ENCODE peak calls at places on chromosome 3, in eight cellular contexts. C, R, Q, F, G, W, O and A are unnamed samples.
A peak's percentile ranks its signal among the peaks of the same experiment; 100 is the strongest.

GRCh38 chr3:113136071-113136470 is 75.3 kb upstream of the BOC start:
- DNase-seq in F (no peak), C (no peak), G (no peak), R (peak; percentile 25), O (no peak), W (no peak), Q (no peak), A (peak; percentile 7)

GRCh38 chr3:87798567-87798947 is 260.2 kb downstream of the CGGBP1 start:
- DNase-seq in F (no peak), O (no peak), W (no peak), R (no peak), C (no peak), Q (no peak), G (no peak), A (no peak)

GRCh38 chr3:66303556-66303955 is 82.8 kb downstream of the SLC25A26 start:
- DNase-seq in F (no peak), C (no peak), R (no peak), O (no peak), G (no peak), Q (no peak), W (no peak), A (no peak)

GRCh38 chr3:197249542-197249941 is 48.9 kb downstream of the DLG1 start:
- DNase-seq in F (no peak), R (no peak), Q (no peak), O (no peak), W (no peak), C (no peak), G (no peak), A (no peak)

GRCh38 chr3:192187485-192188051 is 539.8 kb downstream of the FGF12 start:
- DNase-seq in F (no peak), R (no peak), O (no peak), W (no peak), G (no peak), C (no peak), Q (no peak), A (no peak)

GRCh38 chr3:146468234-146468931 is 978 bp downstream of the PLSCR2 start:
- DNase-seq in C (peak; percentile 41), W (no peak), Q (no peak), F (no peak), G (no peak), O (no peak), R (no peak), A (peak; percentile 7)

GRCh38 chr3:8760091-8760490 is 9.3 kb downstream of the OXTR start:
- DNase-seq in C (no peak), R (no peak), F (no peak), O (no peak), Q (no peak), G (no peak), W (no peak), A (no peak)

GRCh38 chr3:181698263-181698944 is 13.3 kb upstream of the SOX2 start:
- DNase-seq in C (no peak), R (no peak), O (no peak), G (no peak), Q (no peak), F (no peak), W (no peak), A (no peak)

GRCh38 chr3:55485208-55485791 is 1.8 kb downstream of the WNT5A start:
- DNase-seq in O (no peak), Q (peak; percentile 77), R (peak; percentile 37), C (peak; percentile 83), G (peak; percentile 82), W (no peak), F (peak; percentile 32), A (peak; percentile 57)

GRCh38 chr3:127070776-127071175 is 87.9 kb downstream of the PLXNA1 start:
- DNase-seq in C (no peak), O (no peak), Q (no peak), F (no peak), G (no peak), R (no peak), W (no peak), A (no peak)

GRCh38 chr3:45666729-45667440 is 22.3 kb upstream of the SACM1L start:
- DNase-seq in F (no peak), W (no peak), R (no peak), C (no peak), G (no peak), O (no peak), Q (no peak), A (no peak)

GRCh38 chr3:135965129-135965505 is 411 bp upstream of the PPP2R3A start:
- DNase-seq in Q (no peak), G (no peak), W (no peak), R (no peak), F (no peak), O (no peak), C (no peak), A (no peak)

GRCh38 chr3:27986204-27986879 is 255.1 kb upstream of the CMC1 start:
- DNase-seq in F (no peak), G (no peak), R (no peak), Q (no peak), O (peak; percentile 21), C (no peak), W (no peak), A (no peak)

GRCh38 chr3:111538687-111539086 is 3.3 kb upstream of the CD96 start:
- DNase-seq in R (peak; percentile 29), G (no peak), W (no peak), F (no peak), Q (no peak), O (no peak), C (no peak), A (no peak)

GRCh38 chr3:114584734-114585371 is 291.0 kb downstream of the TIGIT start:
- DNase-seq in Q (no peak), O (no peak), W (no peak), G (no peak), R (no peak), C (no peak), F (peak; percentile 15), A (no peak)

GRCh38 chr3:30630238-30631030 is 24.0 kb downstream of the TGFBR2 start:
- DNase-seq in F (no peak), Q (no peak), O (no peak), W (no peak), R (no peak), G (no peak), C (no peak), A (no peak)

GRCh38 chr3:68876112-68876713 is 56.1 kb downstream of the TAFA4 start:
- DNase-seq in F (peak; percentile 17), R (peak; percentile 71), Q (no peak), O (peak; percentile 21), W (no peak), C (peak; percentile 47), G (no peak), A (peak; percentile 17)

GRCh38 chr3:11236588-11237461 is 35.4 kb upstream of the ATG7 start:
- DNase-seq in O (peak; percentile 39), Q (peak; percentile 80), R (peak; percentile 48), W (no peak), G (peak; percentile 84), F (no peak), C (peak; percentile 76), A (peak; percentile 63)

GRCh38 chr3:47825590-47825989 is 22.7 kb downstream of the DHX30 start:
- DNase-seq in G (no peak), Q (no peak), W (no peak), R (peak; percentile 27), C (no peak), F (no peak), O (no peak), A (no peak)

GRCh38 chr3:47824541-47825473 is 21.9 kb downstream of the DHX30 start:
- DNase-seq in W (no peak), F (peak; percentile 25), C (peak; percentile 85), G (peak; percentile 82), Q (peak; percentile 80), R (peak; percentile 89), O (no peak), A (peak; percentile 64)
- TF ChIP-seq POLR2A in W (peak; percentile 13), F (peak; percentile 95), C (peak; percentile 47), G (peak; percentile 26), Q (no peak), R (peak; percentile 56), O (peak; percentile 93), A (no peak)

DNA sequence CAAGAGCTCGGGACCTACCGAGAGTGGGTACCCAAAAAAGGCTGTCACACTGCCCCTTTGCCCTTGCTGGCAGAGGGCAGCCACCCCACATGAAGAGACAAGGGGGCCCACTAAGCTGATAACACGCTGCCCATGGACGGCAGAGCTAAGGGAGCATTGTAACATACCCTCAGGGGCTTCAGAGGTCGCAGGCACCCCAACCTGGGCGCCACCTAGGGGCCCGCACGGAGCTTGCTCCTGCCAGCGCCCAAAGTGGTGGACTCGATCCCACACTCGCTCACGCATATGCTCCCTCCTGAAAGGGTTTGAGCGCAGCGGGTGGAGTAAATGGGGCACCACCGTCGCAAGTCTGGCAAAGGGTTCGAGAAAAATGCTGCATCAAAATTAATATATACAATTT is 975.4 kb downstream of the ZPLD1 start:
- DNase-seq in Q (no peak), O (peak; percentile 25), G (no peak), C (no peak), F (no peak), R (peak; percentile 7), W (no peak), A (no peak)
- TF ChIP-seq CTCF in Q (no peak), O (peak; percentile 76), G (no peak), C (no peak), F (peak; percentile 21), R (no peak), W (no peak), A (no peak)

DNA sequence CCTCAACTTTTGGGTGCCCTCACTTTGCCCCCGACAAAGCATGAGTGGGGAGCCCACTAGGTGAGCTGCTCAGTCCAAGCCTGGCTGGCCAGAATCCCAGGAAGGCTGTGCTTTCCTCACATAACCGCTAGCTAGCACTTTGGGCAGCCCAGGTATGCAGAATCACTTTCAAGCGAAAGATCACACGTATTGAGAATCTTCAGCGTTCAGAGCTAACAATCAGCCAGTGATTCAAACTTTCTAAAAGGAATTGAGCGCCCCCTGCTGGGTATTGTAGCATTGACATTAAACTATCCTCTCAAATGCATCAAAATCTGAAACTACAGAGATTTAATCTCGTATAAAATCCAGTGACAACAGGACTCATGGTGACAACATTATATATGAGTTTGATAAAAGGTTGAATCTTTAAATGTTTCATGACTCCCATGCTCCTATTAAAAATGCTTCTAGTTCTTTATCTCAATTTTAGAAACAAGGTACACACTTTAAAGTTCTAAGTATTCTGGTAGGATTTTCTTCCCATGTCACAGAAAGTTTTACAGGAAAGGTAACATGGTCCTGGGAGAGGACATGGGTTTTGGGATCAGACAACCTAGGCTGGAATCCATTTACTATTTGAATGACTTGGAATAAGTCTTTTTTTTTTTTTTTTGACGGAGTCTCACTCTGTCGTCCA is 11.8 kb downstream of the ANAPC13 start:
- DNase-seq in O (no peak), F (no peak), Q (peak; percentile 85), G (peak; percentile 77), C (peak; percentile 83), W (no peak), R (peak; percentile 68), A (peak; percentile 86)
- TF ChIP-seq POLR2A in O (no peak), F (no peak), Q (no peak), G (no peak), C (no peak), W (no peak), R (no peak), A (no peak)

DNA sequence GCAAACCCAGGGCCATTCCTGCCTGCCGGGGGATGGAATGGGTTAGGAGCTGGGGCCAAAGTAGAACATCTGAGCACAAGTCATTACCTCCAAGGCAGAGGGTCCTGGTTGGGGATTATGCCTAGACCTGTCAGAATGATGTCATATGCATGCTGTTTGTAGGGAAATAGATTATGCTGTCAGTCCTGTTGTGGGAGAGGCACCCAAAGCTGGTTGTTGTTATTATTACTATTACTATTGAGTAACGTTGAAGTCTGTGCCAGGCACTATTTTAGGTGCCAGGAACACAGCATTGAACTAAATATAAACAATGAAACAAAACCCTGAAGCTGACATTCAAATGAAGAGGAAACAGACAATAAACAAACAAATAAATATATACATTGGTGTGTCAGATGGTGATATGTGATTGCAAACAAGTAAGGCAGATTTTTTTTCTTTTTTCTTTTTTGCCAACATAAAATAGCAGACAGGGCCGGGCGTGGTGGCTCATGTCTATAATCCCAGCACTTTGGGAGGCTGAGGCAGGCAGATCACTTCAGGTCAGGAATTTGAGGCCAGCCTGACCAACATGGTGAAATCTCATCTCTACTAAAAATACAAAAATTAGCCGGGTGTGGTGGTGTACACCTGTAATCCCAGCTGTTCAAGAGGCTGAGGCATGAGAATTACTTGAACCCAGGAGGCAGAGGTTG is 2.0 kb downstream of the P4HTM start:
- DNase-seq in G (no peak), R (no peak), W (no peak), C (no peak), O (no peak), F (no peak), Q (no peak), A (no peak)
- TF ChIP-seq CTCF in G (no peak), R (no peak), W (no peak), C (no peak), O (no peak), F (no peak), Q (no peak), A (no peak)